ENCODE peak calls at places on chromosomes 13 and 19, in ten cellular contexts. R is fibroblast of lung, L is HAP-1, H is OCI-LY7, B is kidney, J is brain microvascular endothelial cell, M is IMR-90, K is tibial artery, V is upper lobe of right lung, D is A549. F is an unnamed sample.

GRCh38 chr13:28451482-28452217 is 43.3 kb downstream of the FLT1 start:
- DNase-seq in J (no peak), B (no peak), D (no peak), K (peak), R (no peak), M (no peak), V (no peak), L (no peak), H (no peak), F (no peak)

GRCh38 chr13:72230131-72230530 is 363.1 kb upstream of the DACH1 start:
- DNase-seq in K (no peak), M (no peak), B (no peak), L (no peak), J (no peak), V (no peak), D (no peak), H (no peak), R (no peak), F (no peak)

GRCh38 chr13:99434258-99434788 is 66.9 kb upstream of the TM9SF2 start:
- DNase-seq in K (no peak), V (no peak), D (no peak), R (no peak), L (no peak), B (no peak), H (no peak), J (no peak), M (no peak), F (no peak)

GRCh38 chr13:80363890-80364503 is 23.1 kb upstream of the SPRY2 start:
- DNase-seq in J (no peak), L (peak), V (no peak), H (peak), B (no peak), M (peak), R (peak), K (no peak), D (peak), F (no peak)

GRCh38 chr19:21463449-21464105 is 41.8 kb upstream of the ZNF429 start:
- DNase-seq in M (no peak), H (no peak), V (no peak), J (no peak), K (no peak), D (no peak), L (no peak), R (peak), B (no peak), F (no peak)

GRCh38 chr13:96822900-96823299 is 171.4 kb downstream of the OXGR1 start:
- DNase-seq in V (no peak), K (peak), D (peak), R (peak), L (peak), H (peak), B (no peak), J (no peak), M (no peak), F (no peak)

GRCh38 chr19:35109395-35110112 is 6.1 kb upstream of the FXYD3 start:
- DNase-seq in R (no peak), V (no peak), B (no peak), D (peak), J (no peak), M (no peak), H (no peak), L (no peak), K (no peak), F (no peak)

GRCh38 chr19:35608250-35608649 is 4.3 kb upstream of the HAUS5 start:
- DNase-seq in R (no peak), B (no peak), V (no peak), M (no peak), K (no peak), L (no peak), J (no peak), D (peak), H (peak), F (no peak)

GRCh38 chr19:5261151-5261890 is 79.3 kb downstream of the PTPRS start:
- DNase-seq in V (no peak), B (peak), J (no peak), D (no peak), H (no peak), L (no peak), M (no peak), K (no peak), R (no peak), F (no peak)

GRCh38 chr13:26295812-26296211 is 41.9 kb downstream of the CDK8 start:
- DNase-seq in R (no peak), D (no peak), V (no peak), B (no peak), M (no peak), H (no peak), K (no peak), L (no peak), J (no peak), F (no peak)

GRCh38 chr19:15584541-15585115 is 30.4 kb upstream of the CYP4F8 start:
- DNase-seq in K (peak), B (peak), D (peak), M (peak), J (peak), H (peak), R (peak), L (peak), V (peak), F (no peak)

GRCh38 chr13:83796364-83796763 is 85.9 kb downstream of the SLITRK1 start:
- DNase-seq in D (no peak), V (no peak), K (no peak), J (no peak), B (no peak), R (no peak), H (no peak), M (no peak), L (no peak), F (no peak)

GRCh38 chr13:19864018-19864338 is 529 bp upstream of the ZMYM5 start:
- DNase-seq in J (peak), H (peak), V (peak), L (no peak), B (peak), M (no peak), R (peak), K (peak), D (peak), F (peak)

GRCh38 chr19:39403331-39404312 is 3.0 kb upstream of the ZFP36 start:
- DNase-seq in J (peak), B (peak), L (peak), H (peak), K (peak), V (peak), M (peak), R (peak), D (peak), F (peak)

GRCh38 chr19:28932446-28932845 is 280.5 kb downstream of the UQCRFS1 start:
- DNase-seq in J (no peak), B (no peak), V (no peak), L (no peak), R (no peak), D (no peak), M (no peak), K (no peak), H (no peak), F (no peak)

GRCh38 chr13:87827479-87827878 is 156.3 kb downstream of the SLITRK5 start:
- DNase-seq in V (no peak), R (peak), D (peak), K (no peak), M (no peak), J (no peak), L (no peak), B (no peak), H (no peak), F (no peak)

GRCh38 chr13:114199961-114200672 is 21.1 kb downstream of the CFAP97D2 start:
- DNase-seq in R (no peak), V (no peak), K (no peak), H (no peak), M (no peak), J (no peak), L (no peak), B (no peak), D (no peak), F (no peak)

GRCh38 chr13:92510416-92510815 is 716.2 kb upstream of the GPC6 start:
- DNase-seq in L (no peak), M (peak), J (peak), V (no peak), R (peak), D (no peak), B (no peak), H (peak), K (no peak), F (no peak)

GRCh38 chr13:21117104-21117809 is 55.9 kb upstream of the LATS2 start:
- DNase-seq in V (no peak), D (no peak), J (no peak), H (no peak), B (no peak), L (no peak), M (no peak), K (no peak), R (no peak), F (no peak)

GRCh38 chr19:57262044-57262443 is 18.2 kb upstream of the ZNF460 start:
- DNase-seq in L (no peak), D (no peak), H (no peak), K (no peak), R (no peak), V (no peak), B (no peak), M (no peak), J (no peak), F (no peak)

GRCh38 chr13:32330438-32330837 is 15.1 kb downstream of the BRCA2 start:
- DNase-seq in K (no peak), M (peak), J (peak), B (no peak), L (no peak), D (no peak), V (no peak), R (peak), H (no peak), F (no peak)

GRCh38 chr19:9877775-9878510 is 42.8 kb downstream of the PIN1 start:
- DNase-seq in B (no peak), K (no peak), L (no peak), R (peak), J (peak), H (no peak), M (peak), D (no peak), V (no peak), F (no peak)

GRCh38 chr19:47564081-47564480 is 8.9 kb downstream of the ZNF541 start:
- DNase-seq in L (no peak), K (no peak), B (no peak), J (no peak), M (no peak), D (no peak), V (no peak), R (no peak), H (no peak), F (no peak)

GRCh38 chr13:94595006-94595942 is 678 bp downstream of the TGDS start:
- DNase-seq in D (no peak), B (no peak), H (peak), R (peak), J (no peak), M (peak), L (no peak), K (no peak), V (no peak), F (no peak)

GRCh38 chr19:34254552-34255432 is at the start of gene GARRE1:
- DNase-seq in D (peak), M (peak), K (no peak), R (peak), B (peak), L (peak), J (no peak), V (peak), H (peak), F (no peak)

GRCh38 chr13:23609414-23610186 is 39.4 kb downstream of the TNFRSF19 start:
- DNase-seq in R (peak), M (peak), D (no peak), K (peak), V (no peak), B (no peak), J (peak), L (no peak), H (no peak), F (no peak)

GRCh38 chr13:88526186-88526852 is 855.1 kb downstream of the SLITRK5 start:
- DNase-seq in L (no peak), J (no peak), B (no peak), H (no peak), V (no peak), M (no peak), R (no peak), D (no peak), K (no peak), F (no peak)

GRCh38 chr19:49214701-49215100 is 57.1 kb downstream of the TRPM4 start:
- DNase-seq in L (no peak), R (no peak), B (no peak), D (no peak), M (no peak), H (peak), K (no peak), J (no peak), V (no peak), F (no peak)

GRCh38 chr13:100584901-100585300 is 3.7 kb downstream of the GGACT start:
- DNase-seq in D (no peak), J (no peak), B (no peak), H (no peak), R (peak), K (no peak), M (no peak), L (no peak), V (no peak), F (no peak)

GRCh38 chr13:79447741-79448140 is 33.2 kb upstream of the NDFIP2 start:
- DNase-seq in J (no peak), L (peak), D (no peak), H (no peak), B (no peak), R (no peak), V (no peak), M (no peak), K (no peak), F (no peak)

GRCh38 chr13:60990032-60990733 is 425.5 kb downstream of the PCDH20 start:
- DNase-seq in H (peak), B (no peak), D (peak), J (no peak), R (no peak), M (no peak), L (no peak), K (no peak), V (no peak), F (no peak)

GRCh38 chr13:35930665-35931631 is 200.2 kb downstream of the DCLK1 start:
- DNase-seq in L (no peak), M (peak), K (no peak), J (no peak), D (peak), B (no peak), V (no peak), H (no peak), R (peak), F (no peak)

GRCh38 chr19:45591004-45591637 is 6.5 kb upstream of the OPA3 start:
- DNase-seq in V (peak), R (peak), J (no peak), D (peak), B (peak), L (no peak), H (peak), K (no peak), M (peak), F (no peak)

GRCh38 chr19:33872445-33873320 is 76.0 kb downstream of the KCTD15 start:
- DNase-seq in V (no peak), R (no peak), K (no peak), D (no peak), J (no peak), B (no peak), M (no peak), H (no peak), L (no peak), F (no peak)

GRCh38 chr19:5445667-5446066 is 9.6 kb upstream of the ZNRF4 start:
- DNase-seq in V (no peak), H (no peak), L (no peak), D (peak), B (no peak), J (no peak), K (no peak), M (no peak), R (peak), F (no peak)

GRCh38 chr19:10985502-10985901 is 24.7 kb downstream of the SMARCA4 start:
- DNase-seq in V (no peak), B (no peak), D (no peak), K (no peak), M (no peak), L (no peak), H (no peak), R (no peak), J (no peak), F (no peak)

GRCh38 chr13:52048516-52048915 is 24.0 kb downstream of the UTP14C start:
- DNase-seq in D (no peak), R (peak), H (no peak), M (peak), B (no peak), K (no peak), J (peak), V (no peak), L (no peak), F (no peak)

GRCh38 chr13:33109801-33110200 is 93.6 kb downstream of the KL start:
- DNase-seq in D (peak), V (no peak), J (no peak), R (no peak), K (no peak), L (no peak), H (peak), M (no peak), B (no peak), F (no peak)

GRCh38 chr19:42176649-42176989 is 40.9 kb downstream of the DEDD2 start:
- DNase-seq in H (no peak), L (no peak), B (no peak), K (no peak), V (no peak), J (no peak), R (no peak), M (no peak), D (no peak), F (no peak)
- H3K4me3 ChIP-seq in H (peak), L (peak), B (no peak), K (peak), V (peak), J (peak), R (peak), M (peak), D (peak), F (peak)

GRCh38 chr13:27425918-27426630 is 1.7 kb downstream of the GTF3A start:
- DNase-seq in D (peak), M (peak), K (peak), V (peak), H (peak), B (peak), L (peak), J (peak), R (peak), F (peak)
- H3K4me3 ChIP-seq in D (peak), M (no peak), K (peak), V (peak), H (peak), B (peak), L (peak), J (peak), R (peak), F (peak)

DNA sequence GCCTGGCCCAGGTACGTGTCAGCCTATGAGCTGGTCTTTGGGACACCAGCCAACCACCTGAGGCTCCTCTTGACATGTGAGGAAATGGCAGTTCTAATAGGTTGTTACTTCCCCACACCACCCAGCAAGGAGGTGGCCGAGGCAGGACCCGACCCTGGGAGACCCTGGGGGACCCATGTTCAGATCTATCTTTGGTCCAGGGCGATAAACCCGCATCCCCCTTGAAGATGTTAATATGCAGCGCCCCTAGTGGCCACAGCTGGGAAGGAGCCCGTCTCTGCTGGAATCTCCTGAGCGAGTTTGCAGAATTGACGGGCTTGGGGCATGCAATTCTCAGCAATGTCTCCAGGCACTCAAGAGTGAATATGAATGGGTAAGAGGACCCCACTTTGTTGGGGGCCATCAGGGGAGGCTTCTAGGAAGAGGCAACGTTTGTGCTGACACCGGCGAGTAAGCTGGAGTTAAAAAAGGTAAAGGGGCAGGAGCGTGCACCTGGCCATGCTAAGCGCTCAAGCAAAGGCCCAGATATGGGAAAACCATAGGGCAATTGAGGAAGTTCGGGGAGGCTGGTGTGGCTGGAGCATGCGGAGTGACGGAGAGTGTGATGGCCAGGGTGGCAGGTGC is 1.5 kb upstream of the MYO1F start:
- DNase-seq in L (peak), V (peak), D (peak), J (peak), R (peak), B (peak), H (peak), M (peak), K (peak), F (no peak)
- H3K4me3 ChIP-seq in L (no peak), V (no peak), D (no peak), J (no peak), R (no peak), B (no peak), H (no peak), M (no peak), K (no peak), F (no peak)

GRCh38 chr19:38337360-38337653 is 1.7 kb downstream of the CATSPERG start:
- DNase-seq in B (no peak), K (no peak), R (no peak), L (no peak), D (no peak), V (no peak), H (no peak), M (no peak), J (no peak), F (no peak)
- H3K4me3 ChIP-seq in B (peak), K (peak), R (peak), L (peak), D (peak), V (peak), H (peak), M (no peak), J (peak), F (peak)

GRCh38 chr13:62512194-62513141 is 1096.8 kb upstream of the PCDH20 start:
- DNase-seq in L (peak), K (no peak), M (peak), H (peak), D (peak), B (peak), J (peak), R (peak), V (peak), F (no peak)
- H3K4me3 ChIP-seq in L (no peak), K (no peak), M (no peak), H (no peak), D (no peak), B (no peak), J (no peak), R (no peak), V (no peak), F (no peak)

DNA sequence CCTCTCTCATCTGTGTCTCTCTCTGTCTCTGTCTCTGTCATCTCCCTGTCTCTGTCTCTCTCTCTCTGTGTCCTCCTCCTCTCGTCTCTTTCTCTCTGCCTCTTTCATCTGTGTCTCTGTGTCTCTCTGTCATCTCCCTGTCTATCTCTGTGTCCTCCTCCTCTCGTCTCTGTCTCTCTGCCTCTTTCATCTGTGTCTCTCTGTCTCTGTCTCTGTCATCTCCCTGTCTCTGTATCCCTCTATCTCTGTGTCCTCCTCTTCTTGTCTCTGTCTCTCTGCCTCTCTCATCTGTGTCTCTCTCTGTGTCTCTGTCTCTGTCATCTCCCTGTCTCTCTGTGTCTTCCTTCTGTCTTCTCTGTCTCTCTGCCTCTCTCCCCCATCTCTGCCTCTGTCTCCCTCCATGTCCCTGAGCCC is 551 bp upstream of the EBI3 start:
- DNase-seq in B (no peak), H (no peak), V (no peak), J (no peak), M (no peak), R (no peak), D (no peak), K (no peak), L (no peak), F (no peak)
- H3K4me3 ChIP-seq in B (no peak), H (no peak), V (no peak), J (no peak), M (no peak), R (no peak), D (no peak), K (no peak), L (no peak), F (no peak)

F was measured in esophagus squamous epithelium.